ENCODE peak calls at places on chromosomes 13 and 19, in seven cellular contexts. One of them, this sample, is unnamed.

GRCh38 chr13:96519380-96519779 is 429.5 kb downstream of the HS6ST3 start:
- DNase-seq in stomach: no peak
- DNase-seq in foreskin fibroblast: no peak
- DNase-seq in endodermal cell: no peak
- DNase-seq in body of pancreas: no peak
- DNase-seq in cardiac fibroblast: no peak
- DNase-seq in fibroblast of villous mesenchyme: no peak
- DNase-seq in this sample: no peak

GRCh38 chr19:17338440-17339078 is 1.2 kb downstream of the GTPBP3 start:
- DNase-seq in cardiac fibroblast: no peak
- DNase-seq in stomach: no peak
- DNase-seq in foreskin fibroblast: no peak
- DNase-seq in body of pancreas: no peak
- DNase-seq in endodermal cell: peak; percentile 49
- DNase-seq in fibroblast of villous mesenchyme: no peak
- DNase-seq in this sample: no peak

GRCh38 chr19:10735741-10736140 is 17.9 kb downstream of the DNM2 start:
- DNase-seq in stomach: no peak
- DNase-seq in body of pancreas: no peak
- DNase-seq in fibroblast of villous mesenchyme: no peak
- DNase-seq in endodermal cell: no peak
- DNase-seq in cardiac fibroblast: no peak
- DNase-seq in foreskin fibroblast: no peak
- DNase-seq in this sample: no peak

GRCh38 chr19:10789876-10790275 is 46.1 kb downstream of the TMED1 start:
- DNase-seq in body of pancreas: no peak
- DNase-seq in fibroblast of villous mesenchyme: no peak
- DNase-seq in cardiac fibroblast: no peak
- DNase-seq in endodermal cell: no peak
- DNase-seq in foreskin fibroblast: no peak
- DNase-seq in stomach: no peak
- DNase-seq in this sample: no peak

GRCh38 chr19:3375221-3376088 is 9.1 kb downstream of the NFIC start:
- DNase-seq in body of pancreas: peak; percentile 93
- DNase-seq in stomach: peak; percentile 82
- DNase-seq in foreskin fibroblast: peak; percentile 92
- DNase-seq in endodermal cell: peak; percentile 27
- DNase-seq in cardiac fibroblast: peak; percentile 59
- DNase-seq in fibroblast of villous mesenchyme: peak; percentile 67
- DNase-seq in this sample: peak; percentile 37

GRCh38 chr13:32056316-32056715 is 24.7 kb downstream of the FRY start:
- DNase-seq in body of pancreas: no peak
- DNase-seq in foreskin fibroblast: no peak
- DNase-seq in stomach: no peak
- DNase-seq in cardiac fibroblast: no peak
- DNase-seq in fibroblast of villous mesenchyme: no peak
- DNase-seq in endodermal cell: no peak
- DNase-seq in this sample: no peak

GRCh38 chr13:103255587-103256301 is 189.5 kb upstream of the SLC10A2 start:
- DNase-seq in cardiac fibroblast: no peak
- DNase-seq in fibroblast of villous mesenchyme: peak; percentile 1
- DNase-seq in body of pancreas: no peak
- DNase-seq in endodermal cell: no peak
- DNase-seq in stomach: no peak
- DNase-seq in foreskin fibroblast: peak; percentile 18
- DNase-seq in this sample: no peak

GRCh38 chr13:63843766-63844699 is 2428.4 kb upstream of the PCDH20 start:
- DNase-seq in body of pancreas: no peak
- DNase-seq in foreskin fibroblast: no peak
- DNase-seq in stomach: no peak
- DNase-seq in fibroblast of villous mesenchyme: no peak
- DNase-seq in cardiac fibroblast: no peak
- DNase-seq in endodermal cell: no peak
- DNase-seq in this sample: no peak

GRCh38 chr13:46679369-46680180 is 117.4 kb downstream of the ESD start:
- DNase-seq in stomach: no peak
- DNase-seq in endodermal cell: no peak
- DNase-seq in cardiac fibroblast: peak; percentile 77
- DNase-seq in body of pancreas: no peak
- DNase-seq in foreskin fibroblast: peak; percentile 89
- DNase-seq in fibroblast of villous mesenchyme: peak; percentile 88
- DNase-seq in this sample: peak; percentile 70

GRCh38 chr19:29834991-29835390 is 23.2 kb downstream of the CCNE1 start:
- DNase-seq in endodermal cell: no peak
- DNase-seq in cardiac fibroblast: no peak
- DNase-seq in stomach: no peak
- DNase-seq in body of pancreas: no peak
- DNase-seq in foreskin fibroblast: no peak
- DNase-seq in fibroblast of villous mesenchyme: no peak
- DNase-seq in this sample: no peak

GRCh38 chr13:85864963-85865530 is 65.8 kb upstream of the SLITRK6 start:
- DNase-seq in stomach: no peak
- DNase-seq in foreskin fibroblast: peak; percentile 2
- DNase-seq in fibroblast of villous mesenchyme: no peak
- DNase-seq in cardiac fibroblast: peak; percentile 1
- DNase-seq in body of pancreas: no peak
- DNase-seq in endodermal cell: peak; percentile 67
- DNase-seq in this sample: no peak

GRCh38 chr19:35442091-35442490 is 6.0 kb upstream of the FFAR2 start:
- DNase-seq in fibroblast of villous mesenchyme: no peak
- DNase-seq in body of pancreas: peak; percentile 50
- DNase-seq in foreskin fibroblast: no peak
- DNase-seq in cardiac fibroblast: no peak
- DNase-seq in stomach: no peak
- DNase-seq in endodermal cell: no peak
- DNase-seq in this sample: no peak

GRCh38 chr13:27347373-27347772 is 76.7 kb downstream of the RASL11A start:
- DNase-seq in body of pancreas: no peak
- DNase-seq in endodermal cell: no peak
- DNase-seq in stomach: no peak
- DNase-seq in foreskin fibroblast: no peak
- DNase-seq in cardiac fibroblast: no peak
- DNase-seq in fibroblast of villous mesenchyme: no peak
- DNase-seq in this sample: no peak

GRCh38 chr19:28878862-28879566 is 333.9 kb downstream of the UQCRFS1 start:
- DNase-seq in foreskin fibroblast: peak; percentile 81
- DNase-seq in stomach: peak; percentile 77
- DNase-seq in body of pancreas: peak; percentile 71
- DNase-seq in cardiac fibroblast: peak; percentile 86
- DNase-seq in fibroblast of villous mesenchyme: peak; percentile 39
- DNase-seq in endodermal cell: peak; percentile 81
- DNase-seq in this sample: peak; percentile 74

GRCh38 chr13:99078014-99078771 is 100.3 kb upstream of the DOCK9 start:
- DNase-seq in fibroblast of villous mesenchyme: no peak
- DNase-seq in body of pancreas: no peak
- DNase-seq in stomach: no peak
- DNase-seq in foreskin fibroblast: no peak
- DNase-seq in cardiac fibroblast: no peak
- DNase-seq in endodermal cell: no peak
- DNase-seq in this sample: no peak

GRCh38 chr19:19550454-19550842 is 12.4 kb downstream of the CILP2 start:
- DNase-seq in cardiac fibroblast: no peak
- DNase-seq in foreskin fibroblast: peak; percentile 50
- DNase-seq in endodermal cell: no peak
- DNase-seq in stomach: no peak
- DNase-seq in fibroblast of villous mesenchyme: no peak
- DNase-seq in body of pancreas: no peak
- DNase-seq in this sample: peak; percentile 73

GRCh38 chr19:19553670-19554069 is 15.6 kb downstream of the CILP2 start:
- DNase-seq in stomach: no peak
- DNase-seq in cardiac fibroblast: no peak
- DNase-seq in foreskin fibroblast: no peak
- DNase-seq in fibroblast of villous mesenchyme: no peak
- DNase-seq in body of pancreas: no peak
- DNase-seq in endodermal cell: no peak
- DNase-seq in this sample: no peak

GRCh38 chr19:19550972-19551861 is 13.2 kb downstream of the CILP2 start:
- DNase-seq in body of pancreas: no peak
- DNase-seq in fibroblast of villous mesenchyme: no peak
- DNase-seq in cardiac fibroblast: no peak
- DNase-seq in foreskin fibroblast: no peak
- DNase-seq in endodermal cell: no peak
- DNase-seq in stomach: no peak
- DNase-seq in this sample: no peak

GRCh38 chr19:19552811-19553210 is 14.7 kb downstream of the CILP2 start:
- DNase-seq in body of pancreas: no peak
- DNase-seq in foreskin fibroblast: peak; percentile 67
- DNase-seq in fibroblast of villous mesenchyme: no peak
- DNase-seq in stomach: peak; percentile 52
- DNase-seq in cardiac fibroblast: peak; percentile 34
- DNase-seq in endodermal cell: peak; percentile 92
- DNase-seq in this sample: peak; percentile 36

GRCh38 chr19:19551862-19552192 is 13.8 kb downstream of the CILP2 start:
- DNase-seq in endodermal cell: no peak
- DNase-seq in fibroblast of villous mesenchyme: no peak
- DNase-seq in foreskin fibroblast: peak; percentile 36
- DNase-seq in stomach: no peak
- DNase-seq in body of pancreas: no peak
- DNase-seq in cardiac fibroblast: no peak
- DNase-seq in this sample: peak; percentile 57
- TF ChIP-seq CTCF in endodermal cell: no peak
- TF ChIP-seq CTCF in fibroblast of villous mesenchyme: no peak
- TF ChIP-seq CTCF in foreskin fibroblast: no peak
- TF ChIP-seq CTCF in stomach: no peak
- TF ChIP-seq CTCF in body of pancreas: no peak
- TF ChIP-seq CTCF in cardiac fibroblast: no peak
- TF ChIP-seq CTCF in this sample: no peak

GRCh38 chr19:5457709-5458108 is 2.5 kb downstream of the ZNRF4 start:
- DNase-seq in body of pancreas: no peak
- DNase-seq in endodermal cell: no peak
- DNase-seq in stomach: no peak
- DNase-seq in fibroblast of villous mesenchyme: no peak
- DNase-seq in cardiac fibroblast: no peak
- DNase-seq in foreskin fibroblast: no peak
- DNase-seq in this sample: no peak

GRCh38 chr19:5463959-5464358 is 8.7 kb downstream of the ZNRF4 start:
- DNase-seq in fibroblast of villous mesenchyme: no peak
- DNase-seq in cardiac fibroblast: no peak
- DNase-seq in endodermal cell: no peak
- DNase-seq in stomach: no peak
- DNase-seq in foreskin fibroblast: no peak
- DNase-seq in body of pancreas: no peak
- DNase-seq in this sample: no peak

GRCh38 chr19:5459360-5459759 is 4.1 kb downstream of the ZNRF4 start:
- DNase-seq in foreskin fibroblast: no peak
- DNase-seq in fibroblast of villous mesenchyme: peak; percentile 11
- DNase-seq in endodermal cell: no peak
- DNase-seq in body of pancreas: no peak
- DNase-seq in stomach: no peak
- DNase-seq in cardiac fibroblast: no peak
- DNase-seq in this sample: no peak

GRCh38 chr19:5458420-5458819 is 3.2 kb downstream of the ZNRF4 start:
- DNase-seq in stomach: no peak
- DNase-seq in cardiac fibroblast: no peak
- DNase-seq in endodermal cell: no peak
- DNase-seq in body of pancreas: no peak
- DNase-seq in fibroblast of villous mesenchyme: no peak
- DNase-seq in foreskin fibroblast: no peak
- DNase-seq in this sample: no peak

GRCh38 chr19:5460748-5461147 is 5.5 kb downstream of the ZNRF4 start:
- DNase-seq in foreskin fibroblast: no peak
- DNase-seq in cardiac fibroblast: no peak
- DNase-seq in stomach: no peak
- DNase-seq in body of pancreas: no peak
- DNase-seq in fibroblast of villous mesenchyme: no peak
- DNase-seq in endodermal cell: no peak
- DNase-seq in this sample: no peak
- TF ChIP-seq CTCF in foreskin fibroblast: no peak
- TF ChIP-seq CTCF in cardiac fibroblast: no peak
- TF ChIP-seq CTCF in stomach: no peak
- TF ChIP-seq CTCF in body of pancreas: no peak
- TF ChIP-seq CTCF in fibroblast of villous mesenchyme: no peak
- TF ChIP-seq CTCF in endodermal cell: no peak
- TF ChIP-seq CTCF in this sample: no peak

DNA sequence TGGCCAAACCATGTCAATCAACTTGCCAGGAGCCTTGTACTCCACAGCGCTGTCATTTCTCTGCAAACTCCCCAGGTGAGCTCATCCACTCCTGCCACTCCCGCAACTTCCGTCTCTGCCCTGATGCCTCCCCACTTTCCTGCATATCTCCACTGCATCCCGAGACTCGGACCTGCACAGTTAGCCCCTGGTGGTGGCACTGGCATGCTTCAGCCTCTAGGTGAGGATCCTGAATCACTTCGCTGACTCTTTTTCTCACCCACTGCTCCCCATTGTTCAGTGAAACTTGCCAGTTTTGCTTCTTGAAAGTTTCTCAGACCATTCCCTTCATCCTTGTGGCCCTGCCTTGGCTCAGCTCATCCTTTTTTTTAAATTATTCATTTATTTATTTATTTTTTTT is 3.4 kb upstream of the CTU1 start:
- DNase-seq in fibroblast of villous mesenchyme: no peak
- DNase-seq in stomach: no peak
- DNase-seq in cardiac fibroblast: no peak
- DNase-seq in body of pancreas: no peak
- DNase-seq in endodermal cell: peak; percentile 74
- DNase-seq in foreskin fibroblast: no peak
- DNase-seq in this sample: no peak
- TF ChIP-seq CTCF in fibroblast of villous mesenchyme: peak; percentile 14
- TF ChIP-seq CTCF in stomach: no peak
- TF ChIP-seq CTCF in cardiac fibroblast: peak; percentile 39
- TF ChIP-seq CTCF in body of pancreas: no peak
- TF ChIP-seq CTCF in endodermal cell: peak; percentile 74
- TF ChIP-seq CTCF in foreskin fibroblast: peak; percentile 9
- TF ChIP-seq CTCF in this sample: no peak

GRCh38 chr13:110566201-110566600 is 4.7 kb upstream of the RAB20 start:
- DNase-seq in foreskin fibroblast: no peak
- DNase-seq in stomach: no peak
- DNase-seq in fibroblast of villous mesenchyme: no peak
- DNase-seq in endodermal cell: peak; percentile 42
- DNase-seq in body of pancreas: no peak
- DNase-seq in cardiac fibroblast: no peak
- DNase-seq in this sample: no peak

GRCh38 chr13:110570886-110571285 is 9.4 kb upstream of the RAB20 start:
- DNase-seq in body of pancreas: no peak
- DNase-seq in stomach: no peak
- DNase-seq in fibroblast of villous mesenchyme: no peak
- DNase-seq in cardiac fibroblast: no peak
- DNase-seq in endodermal cell: peak; percentile 56
- DNase-seq in foreskin fibroblast: no peak
- DNase-seq in this sample: no peak

GRCh38 chr13:110571897-110572777 is 10.6 kb upstream of the RAB20 start:
- DNase-seq in body of pancreas: no peak
- DNase-seq in cardiac fibroblast: no peak
- DNase-seq in foreskin fibroblast: no peak
- DNase-seq in fibroblast of villous mesenchyme: no peak
- DNase-seq in stomach: no peak
- DNase-seq in endodermal cell: peak; percentile 45
- DNase-seq in this sample: no peak

GRCh38 chr13:110565296-110565695 is 3.8 kb upstream of the RAB20 start:
- DNase-seq in body of pancreas: no peak
- DNase-seq in stomach: no peak
- DNase-seq in endodermal cell: peak; percentile 39
- DNase-seq in foreskin fibroblast: no peak
- DNase-seq in cardiac fibroblast: no peak
- DNase-seq in fibroblast of villous mesenchyme: no peak
- DNase-seq in this sample: no peak

DNA sequence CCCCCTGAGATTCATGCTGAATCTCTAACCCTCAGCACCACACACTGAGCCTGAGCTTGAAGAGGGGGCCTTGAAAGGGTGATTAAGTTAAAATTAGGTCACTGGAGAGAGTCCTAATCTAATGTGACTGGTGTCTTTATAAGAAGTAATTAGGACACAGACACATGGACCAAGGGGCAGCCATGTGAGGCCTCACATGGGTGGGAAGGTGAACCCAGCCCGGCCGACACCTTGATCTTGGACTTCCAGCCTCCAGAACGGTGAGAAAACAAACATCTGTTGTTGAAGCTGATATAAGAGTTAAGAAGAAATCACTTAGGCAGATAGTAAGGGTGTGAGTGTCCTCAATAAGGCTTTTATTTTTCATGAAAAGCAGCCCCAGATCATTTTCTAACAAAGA is 7.1 kb upstream of the RAB20 start:
- DNase-seq in cardiac fibroblast: no peak
- DNase-seq in foreskin fibroblast: no peak
- DNase-seq in body of pancreas: no peak
- DNase-seq in stomach: no peak
- DNase-seq in endodermal cell: no peak
- DNase-seq in fibroblast of villous mesenchyme: no peak
- DNase-seq in this sample: no peak
- TF ChIP-seq CTCF in cardiac fibroblast: no peak
- TF ChIP-seq CTCF in foreskin fibroblast: no peak
- TF ChIP-seq CTCF in body of pancreas: no peak
- TF ChIP-seq CTCF in stomach: no peak
- TF ChIP-seq CTCF in endodermal cell: no peak
- TF ChIP-seq CTCF in fibroblast of villous mesenchyme: no peak
- TF ChIP-seq CTCF in this sample: no peak

This sample was measured in AG10803.